ENCODE peak calls at places on chromosome 11, in eight cellular contexts. A, N, B, I, C, O, E and X are unnamed samples. For H3K4me1, the result is how much of the 10 kb centered on the place peaks cover.

GRCh38 chr11:78351193-78351592 is 66.4 kb downstream of the GAB2 start:
- DNase-seq in C (no peak), O (no peak), I (no peak), A (no peak), N (no peak), E (no peak), B (no peak), X (peak)

GRCh38 chr11:119780264-119780953 is 51.4 kb upstream of the NECTIN1 start:
- DNase-seq in C (no peak), B (no peak), E (no peak), A (no peak), N (no peak), I (no peak), O (no peak), X (no peak)

GRCh38 chr11:40306938-40307548 is 1152.4 kb downstream of the LRRC4C start:
- DNase-seq in O (peak), A (peak), N (no peak), E (peak), I (peak), B (peak), C (no peak), X (peak)

GRCh38 chr11:72741429-72741833 is 10.8 kb downstream of the ARAP1 start:
- DNase-seq in O (peak), A (peak), E (no peak), B (peak), I (no peak), C (no peak), N (no peak), X (peak)

GRCh38 chr11:127217941-127218615 is 217.5 kb upstream of the KIRREL3 start:
- DNase-seq in A (no peak), I (no peak), B (no peak), O (no peak), C (no peak), E (no peak), N (no peak), X (no peak)

GRCh38 chr11:10892250-10892649 is 34.4 kb upstream of the ZBED5 start:
- DNase-seq in N (no peak), O (no peak), B (no peak), I (no peak), E (no peak), C (no peak), A (no peak), X (no peak)

GRCh38 chr11:80929406-80929805 is 1488.6 kb upstream of the TENM4 start:
- DNase-seq in N (no peak), A (no peak), O (no peak), I (no peak), C (no peak), E (no peak), B (no peak), X (no peak)

GRCh38 chr11:12050911-12051667 is 42.7 kb upstream of the DKK3 start:
- DNase-seq in N (no peak), B (no peak), E (no peak), C (no peak), A (no peak), O (no peak), I (no peak), X (no peak)

GRCh38 chr11:90669094-90669493 is 446.2 kb upstream of the CHORDC1 start:
- DNase-seq in I (no peak), N (no peak), A (no peak), B (no peak), O (no peak), C (no peak), E (no peak), X (no peak)

GRCh38 chr11:12497431-12497830 is 120.1 kb downstream of the PARVA start:
- DNase-seq in C (no peak), O (no peak), A (no peak), E (no peak), B (no peak), N (no peak), I (no peak), X (no peak)

GRCh38 chr11:120186799-120187591 is 23.8 kb upstream of the OAF start:
- DNase-seq in C (no peak), A (peak), B (no peak), O (peak), E (no peak), N (peak), I (no peak), X (no peak)

GRCh38 chr11:35013514-35014191 is 97.2 kb downstream of the PDHX start:
- DNase-seq in C (no peak), E (no peak), A (no peak), I (no peak), N (no peak), O (no peak), B (no peak), X (no peak)

GRCh38 chr11:119361056-119361787 is 14.7 kb upstream of the MFRP start:
- DNase-seq in I (peak), O (peak), A (peak), B (peak), E (peak), N (no peak), C (peak), X (peak)

GRCh38 chr11:75490221-75491181 is 35.2 kb downstream of the GDPD5 start:
- DNase-seq in I (no peak), C (no peak), O (no peak), E (no peak), A (no peak), B (no peak), N (no peak), X (peak)

GRCh38 chr11:90218606-90219005 is 4.2 kb downstream of the CHORDC1 start:
- DNase-seq in C (no peak), O (no peak), A (no peak), I (no peak), B (no peak), E (no peak), N (no peak), X (peak)

GRCh38 chr11:92211576-92212167 is 12.9 kb upstream of the FAT3 start:
- DNase-seq in B (no peak), N (no peak), E (no peak), O (peak), I (no peak), C (no peak), A (peak), X (peak)

GRCh38 chr11:76073716-76074115 is 132.6 kb downstream of the WNT11 start:
- DNase-seq in N (no peak), C (no peak), O (peak), A (no peak), B (no peak), E (no peak), I (no peak), X (no peak)

GRCh38 chr11:130102457-130103249 is 33.0 kb downstream of the APLP2 start:
- DNase-seq in B (no peak), O (no peak), A (no peak), N (no peak), C (no peak), E (no peak), I (no peak), X (no peak)

GRCh38 chr11:72234514-72234830 is 9.5 kb downstream of the PHOX2A start:
- DNase-seq in N (no peak), B (no peak), E (no peak), O (no peak), C (no peak), I (no peak), A (no peak), X (no peak)

GRCh38 chr11:534592-535518 is 521 bp downstream of the HRAS start:
- DNase-seq in B (peak), C (no peak), N (no peak), O (peak), I (peak), A (no peak), E (no peak), X (peak)

GRCh38 chr11:106288057-106288456 is 210.6 kb downstream of the AASDHPPT start:
- DNase-seq in O (no peak), C (no peak), N (no peak), B (no peak), A (no peak), E (no peak), I (no peak), X (no peak)

GRCh38 chr11:65013130-65013691 is 749 bp upstream of the ARL2 start:
- DNase-seq in N (no peak), I (peak), E (no peak), O (peak), C (no peak), B (peak), A (peak), X (peak)

GRCh38 chr11:117143390-117143789 is 697 bp upstream of the PAFAH1B2 start:
- DNase-seq in A (no peak), B (peak), N (no peak), C (no peak), O (peak), I (peak), E (peak), X (peak)

GRCh38 chr11:74506823-74507222 is 13.3 kb upstream of the LIPT2 start:
- DNase-seq in I (no peak), E (no peak), B (no peak), A (no peak), N (no peak), C (no peak), O (no peak), X (no peak)

GRCh38 chr11:58259983-58260382 is 8.1 kb downstream of the OR10W1 start:
- DNase-seq in E (no peak), O (no peak), N (no peak), I (no peak), B (no peak), C (no peak), A (no peak), X (no peak)

GRCh38 chr11:78298216-78298860 is 109.6 kb downstream of the USP35 start:
- DNase-seq in C (no peak), N (no peak), O (no peak), B (no peak), E (no peak), A (no peak), I (no peak), X (no peak)

GRCh38 chr11:102390667-102391449 is 43.8 kb downstream of the BIRC2 start:
- DNase-seq in C (peak), N (no peak), B (peak), I (peak), O (peak), A (peak), E (peak), X (peak)

GRCh38 chr11:72896431-72896830 is 82.2 kb downstream of the ATG16L2 start:
- DNase-seq in N (no peak), C (no peak), E (no peak), B (no peak), O (no peak), A (no peak), I (no peak), X (no peak)

GRCh38 chr11:17923213-17923612 is 89.6 kb downstream of the SERGEF start:
- DNase-seq in I (no peak), A (no peak), O (no peak), N (no peak), C (no peak), B (no peak), E (no peak), X (no peak)

GRCh38 chr11:12285811-12286222 is 91.6 kb upstream of the PARVA start:
- DNase-seq in E (no peak), N (no peak), A (no peak), C (no peak), O (peak), B (no peak), I (no peak), X (no peak)

GRCh38 chr11:9211322-9211721 is 53.8 kb downstream of the DENND5A start:
- DNase-seq in B (no peak), I (no peak), N (no peak), E (no peak), C (no peak), A (no peak), O (no peak), X (no peak)

GRCh38 chr11:46671958-46672315 is 28.5 kb downstream of the ARHGAP1 start:
- DNase-seq in A (no peak), I (no peak), C (no peak), E (no peak), O (no peak), B (no peak), N (no peak), X (no peak)

GRCh38 chr11:19460718-19461405 is 220.1 kb upstream of the E2F8 start:
- DNase-seq in E (no peak), A (no peak), B (no peak), I (no peak), O (peak), C (no peak), N (no peak), X (no peak)
- TF ChIP-seq REST in E (no peak), A (no peak), B (no peak), I (no peak), O (no peak), C (no peak), N (no peak), X (no peak)

DNA sequence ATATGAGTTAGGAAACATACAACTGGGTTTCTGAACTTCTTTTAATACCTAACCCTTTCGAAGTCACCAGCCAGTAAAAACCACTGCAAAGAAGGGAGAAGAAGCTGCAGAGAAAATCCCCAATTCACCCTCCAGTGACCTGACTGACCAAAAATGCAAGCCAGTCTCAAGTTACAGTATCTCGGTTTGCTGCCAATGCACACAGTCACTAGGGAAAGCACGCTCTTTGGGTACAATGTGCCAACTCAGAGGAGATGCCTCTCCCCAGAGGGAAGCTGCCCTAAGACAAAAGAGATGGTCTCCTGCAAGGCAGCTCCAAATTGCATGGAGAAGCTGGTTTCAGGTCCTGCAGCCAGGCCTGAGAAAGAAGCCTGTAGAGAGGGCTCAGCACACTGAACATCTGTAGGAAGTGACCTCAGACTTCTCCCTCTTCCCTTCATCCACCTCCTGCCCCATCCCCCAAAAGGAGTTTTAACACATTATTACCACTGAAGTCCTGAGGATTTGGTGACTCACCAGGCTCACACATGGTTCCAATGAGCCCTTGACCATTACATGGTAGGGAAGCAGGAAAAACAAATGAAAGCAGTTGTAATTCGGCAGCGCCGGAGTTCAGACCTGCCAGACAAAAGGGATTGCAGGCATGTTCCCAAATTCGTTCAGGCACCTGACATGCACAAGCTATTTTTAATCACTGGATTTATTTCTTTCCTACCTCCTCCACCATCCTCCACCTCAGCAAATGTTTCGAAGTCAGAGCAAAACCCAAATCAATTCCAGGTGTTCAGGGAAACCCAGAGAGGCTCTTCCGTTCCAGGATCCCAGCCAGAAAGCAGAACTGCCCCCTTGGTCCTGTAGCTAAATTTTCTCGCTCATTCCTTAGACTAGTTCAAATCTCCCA is 90.1 kb downstream of the ETS1 start:
- DNase-seq in B (no peak), A (no peak), E (peak), I (peak), C (peak), O (peak), N (peak), X (no peak)
- H3K4me1 ChIP-seq in B (under half), A (under half), E (half or more), I (half or more), C (under half), O (half or more), N (half or more), X (under half)

GRCh38 chr11:63595296-63595695 is 18.9 kb downstream of the PLAAT3 start:
- DNase-seq in C (no peak), O (no peak), A (no peak), E (no peak), B (no peak), N (no peak), I (no peak), X (no peak)

GRCh38 chr11:63589000-63589399 is 25.2 kb downstream of the PLAAT3 start:
- DNase-seq in I (no peak), E (no peak), O (no peak), A (no peak), C (no peak), N (no peak), B (no peak), X (no peak)

GRCh38 chr11:63590024-63590788 is 24.0 kb downstream of the PLAAT3 start:
- DNase-seq in C (no peak), B (no peak), N (no peak), O (no peak), A (no peak), I (no peak), E (no peak), X (no peak)

GRCh38 chr11:63598556-63598955 is 15.7 kb downstream of the PLAAT3 start:
- DNase-seq in E (no peak), C (no peak), I (no peak), O (no peak), N (no peak), A (no peak), B (no peak), X (no peak)

GRCh38 chr11:63592975-63593395 is 21.2 kb downstream of the PLAAT3 start:
- DNase-seq in A (no peak), O (peak), E (no peak), N (no peak), B (peak), C (no peak), I (peak), X (peak)
- TF ChIP-seq REST in A (peak), O (peak), E (peak), N (peak), B (peak), C (peak), I (peak), X (peak)

DNA sequence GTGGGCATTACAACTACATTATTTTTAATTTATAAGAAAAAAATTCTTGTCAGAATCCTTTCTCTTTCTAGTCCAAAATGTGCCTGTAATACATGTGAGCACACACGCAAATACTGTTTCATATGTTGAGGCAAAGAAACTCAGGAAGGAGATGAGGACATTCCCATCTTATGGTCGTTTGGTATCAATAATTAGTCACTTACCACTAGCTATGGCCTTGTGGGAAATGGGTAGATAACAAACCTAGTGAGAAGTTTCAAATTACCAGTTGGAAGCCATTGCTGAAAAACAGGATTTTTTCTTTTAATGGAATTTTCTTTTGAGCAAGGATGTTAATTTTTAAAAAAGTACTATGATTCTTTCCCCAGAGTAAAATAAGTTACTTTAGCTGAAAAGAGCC is 25.7 kb downstream of the AMOTL1 start:
- DNase-seq in I (no peak), N (no peak), A (no peak), B (no peak), E (no peak), O (no peak), C (no peak), X (no peak)
- H3K4me1 ChIP-seq in I (under half), N (under half), A (under half), B (under half), E (under half), O (under half), C (half or more), X (under half)

GRCh38 chr11:128462189-128462588 is 125.2 kb downstream of the ETS1 start:
- DNase-seq in N (no peak), A (no peak), C (no peak), O (no peak), B (no peak), E (no peak), I (no peak), X (no peak)

GRCh38 chr11:128464878-128465277 is 122.5 kb downstream of the ETS1 start:
- DNase-seq in I (no peak), B (no peak), C (no peak), O (no peak), A (no peak), E (no peak), N (no peak), X (no peak)

GRCh38 chr11:128463975-128464374 is 123.4 kb downstream of the ETS1 start:
- DNase-seq in C (no peak), E (no peak), B (no peak), O (no peak), N (no peak), A (no peak), I (no peak), X (no peak)

GRCh38 chr11:128462802-128463385 is 124.5 kb downstream of the ETS1 start:
- DNase-seq in A (no peak), O (no peak), N (no peak), E (no peak), B (no peak), I (no peak), C (no peak), X (no peak)

DNA sequence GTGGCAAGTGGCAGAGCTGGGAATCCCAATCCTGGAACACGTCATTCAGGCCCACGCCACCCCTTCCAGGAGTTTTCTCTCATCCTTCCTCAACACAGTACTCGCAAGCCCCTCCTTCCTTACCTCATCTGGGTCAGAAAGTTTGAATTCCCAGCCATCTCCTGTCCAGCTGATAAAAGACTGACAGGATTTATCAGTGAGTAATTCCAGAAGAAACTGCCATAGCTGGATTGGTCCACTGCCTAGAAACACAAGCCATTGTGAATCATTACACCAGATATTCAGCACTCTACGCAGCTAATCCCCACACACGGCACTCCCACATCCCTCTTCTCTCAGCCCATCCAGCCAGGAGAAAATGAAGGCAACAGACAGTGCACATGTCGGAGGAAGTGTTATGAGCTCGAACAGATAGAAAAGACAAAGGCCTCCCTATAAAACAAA is 124.0 kb downstream of the ETS1 start:
- DNase-seq in O (peak), N (no peak), C (no peak), B (no peak), I (no peak), E (no peak), A (no peak), X (no peak)
- TF ChIP-seq REST in O (no peak), N (no peak), C (no peak), B (no peak), I (no peak), E (no peak), A (no peak), X (no peak)

GRCh38 chr11:3857628-3858027 is 2.2 kb downstream of the STIM1 start:
- DNase-seq in N (no peak), C (no peak), I (no peak), E (no peak), B (no peak), A (peak), O (no peak), X (no peak)
- H3K4me1 ChIP-seq in N (under half), C (under half), I (half or more), E (half or more), B (half or more), A (half or more), O (under half), X (under half)

GRCh38 chr11:45091563-45092392 is 54.7 kb upstream of the PRDM11 start:
- DNase-seq in N (no peak), C (no peak), B (no peak), I (no peak), A (no peak), O (no peak), E (no peak), X (peak)
- TF ChIP-seq REST in N (no peak), C (no peak), B (no peak), I (no peak), A (no peak), O (no peak), E (no peak), X (no peak)

GRCh38 chr11:123187221-123187620 is 7.8 kb downstream of the CLMP start:
- DNase-seq in O (no peak), N (no peak), B (no peak), I (no peak), C (no peak), A (no peak), E (no peak), X (no peak)

GRCh38 chr11:123186291-123186690 is 8.8 kb downstream of the CLMP start:
- DNase-seq in A (no peak), C (no peak), N (no peak), E (no peak), I (no peak), O (no peak), B (no peak), X (no peak)

GRCh38 chr11:123183391-123184099 is 11.5 kb downstream of the CLMP start:
- DNase-seq in B (no peak), N (no peak), I (no peak), O (no peak), A (no peak), E (no peak), C (no peak), X (no peak)

GRCh38 chr11:123184531-123184930 is 10.5 kb downstream of the CLMP start:
- DNase-seq in A (no peak), I (no peak), O (no peak), B (no peak), E (no peak), C (no peak), N (no peak), X (no peak)

GRCh38 chr11:123185326-123185725 is 9.7 kb downstream of the CLMP start:
- DNase-seq in E (no peak), O (no peak), B (no peak), A (no peak), N (no peak), C (no peak), I (no peak), X (peak)
- H3K4me1 ChIP-seq in E (under half), O (half or more), B (under half), A (under half), N (under half), C (under half), I (half or more), X (half or more)